ENCODE peak calls at places on chromosomes 6 and 20, in four cellular contexts. M, Q, D and W are unnamed samples.

GRCh38 chr6:110756817-110757216 is 58.5 kb downstream of the CDK19 start:
- DNase-seq in M (no peak), Q (no peak), D (no peak), W (no peak)

GRCh38 chr6:150142657-150143501 is at the start of gene PPP1R14C:
- DNase-seq in Q (no peak), D (no peak), M (no peak), W (no peak)

GRCh38 chr20:56810141-56810540 is 181.0 kb downstream of the TFAP2C start:
- DNase-seq in Q (no peak), D (no peak), M (no peak), W (no peak)

GRCh38 chr6:123338394-123338793 is 298.4 kb downstream of the TRDN start:
- DNase-seq in D (no peak), M (no peak), Q (no peak), W (no peak)

GRCh38 chr20:3980260-3981131 is 34.9 kb downstream of the RNF24 start:
- DNase-seq in M (peak), Q (no peak), D (peak), W (no peak)

GRCh38 chr6:17091122-17091521 is 10.7 kb upstream of the STMND1 start:
- DNase-seq in D (no peak), M (peak), Q (no peak), W (no peak)

GRCh38 chr6:18501313-18502013 is 114.3 kb downstream of the RNF144B start:
- DNase-seq in D (peak), M (peak), Q (no peak), W (no peak)

GRCh38 chr20:58236612-58237317 is 8.3 kb upstream of the ANKRD60 start:
- DNase-seq in M (peak), Q (peak), D (peak), W (peak)

GRCh38 chr6:127481081-127481480 is 21.9 kb upstream of the KIAA0408 start:
- DNase-seq in Q (no peak), D (no peak), M (peak), W (no peak)

GRCh38 chr6:76697585-76697984 is 625.1 kb upstream of the IMPG1 start:
- DNase-seq in M (peak), D (peak), Q (no peak), W (no peak)

GRCh38 chr20:45963059-45964011 is 8.7 kb downstream of the ZNF335 start:
- DNase-seq in D (peak), Q (no peak), M (peak), W (no peak)

GRCh38 chr20:25324412-25324811 is 66.2 kb downstream of the ABHD12 start:
- DNase-seq in Q (no peak), M (no peak), D (no peak), W (no peak)

GRCh38 chr20:19453369-19453768 is 240.9 kb downstream of the SLC24A3 start:
- DNase-seq in Q (no peak), D (no peak), M (no peak), W (no peak)

GRCh38 chr20:50298554-50299324 is 108.1 kb downstream of the CEBPB start:
- DNase-seq in Q (peak), M (no peak), D (no peak), W (no peak)

GRCh38 chr6:21846541-21847451 is 253.2 kb downstream of the SOX4 start:
- DNase-seq in Q (no peak), D (no peak), M (peak), W (no peak)

GRCh38 chr6:122128445-122128844 is 271.0 kb upstream of the HSF2 start:
- DNase-seq in D (no peak), Q (no peak), M (no peak), W (no peak)

GRCh38 chr6:134173936-134174789 is 121.7 kb upstream of the SLC2A12 start:
- DNase-seq in D (peak), Q (peak), M (peak), W (peak)

GRCh38 chr20:19867074-19867473 is 109.0 kb downstream of the RIN2 start:
- DNase-seq in D (no peak), Q (no peak), M (peak), W (no peak)

GRCh38 chr20:21048841-21049273 is 57.3 kb downstream of the LINC00237 start:
- DNase-seq in M (no peak), D (peak), Q (no peak), W (no peak)

GRCh38 chr6:56279346-56280080 is 32.1 kb upstream of the COL21A1 start:
- DNase-seq in D (peak), Q (no peak), M (no peak), W (no peak)

GRCh38 chr6:55617272-55617671 is 38.3 kb upstream of the HMGCLL1 start:
- DNase-seq in M (peak), Q (no peak), D (peak), W (no peak)

GRCh38 chr6:70343313-70343712 is 40.4 kb upstream of the COL9A1 start:
- DNase-seq in Q (no peak), D (no peak), M (no peak), W (no peak)

GRCh38 chr6:100538086-100538485 is 73.4 kb upstream of the SIM1 start:
- DNase-seq in D (no peak), M (no peak), Q (no peak), W (no peak)

GRCh38 chr20:59850018-59850641 is 83.3 kb downstream of the SYCP2 start:
- DNase-seq in D (peak), Q (no peak), M (peak), W (no peak)

GRCh38 chr6:29504961-29505360 is 17.2 kb upstream of the MAS1L start:
- DNase-seq in D (no peak), M (no peak), Q (no peak), W (no peak)

GRCh38 chr6:16681260-16681873 is 79.9 kb downstream of the ATXN1 start:
- DNase-seq in M (peak), Q (no peak), D (peak), W (no peak)

GRCh38 chr20:49690899-49691620 is 22.6 kb downstream of the B4GALT5 start:
- DNase-seq in D (peak), Q (no peak), M (peak), W (no peak)

GRCh38 chr6:148521158-148521557 is 178.5 kb downstream of the SASH1 start:
- DNase-seq in Q (no peak), M (no peak), D (no peak), W (no peak)

GRCh38 chr6:82863771-82864170 is 201.9 kb downstream of the UBE3D start:
- DNase-seq in M (no peak), Q (no peak), D (no peak), W (no peak)

GRCh38 chr6:2047855-2048254 is 197.6 kb downstream of the GMDS start:
- DNase-seq in D (no peak), M (peak), Q (no peak), W (no peak)

DNA sequence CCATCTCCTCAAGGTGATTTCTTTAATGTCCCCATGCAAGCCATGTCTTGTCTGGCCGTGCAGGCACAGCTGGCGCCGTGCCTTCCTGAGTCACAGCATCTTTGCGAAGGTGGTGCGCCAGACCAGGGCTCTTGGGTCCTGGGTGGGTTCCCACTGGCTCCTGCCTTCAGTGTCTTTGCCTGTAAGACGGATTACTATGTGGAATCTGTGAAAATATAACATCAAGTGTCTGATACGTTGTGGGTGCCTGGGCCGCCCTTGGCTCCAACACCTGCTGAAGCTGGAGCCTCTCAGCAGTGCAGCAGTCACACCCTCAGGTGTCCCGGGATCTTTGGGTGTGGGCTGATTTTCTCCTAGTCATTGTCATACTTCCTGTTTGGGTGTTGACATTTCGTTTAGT is 3.2 kb downstream of the OSBPL2 start:
- DNase-seq in D (no peak), M (no peak), Q (no peak), W (peak)
- TF ChIP-seq POLR2A in D (no peak), M (no peak), Q (no peak), W (peak)

DNA sequence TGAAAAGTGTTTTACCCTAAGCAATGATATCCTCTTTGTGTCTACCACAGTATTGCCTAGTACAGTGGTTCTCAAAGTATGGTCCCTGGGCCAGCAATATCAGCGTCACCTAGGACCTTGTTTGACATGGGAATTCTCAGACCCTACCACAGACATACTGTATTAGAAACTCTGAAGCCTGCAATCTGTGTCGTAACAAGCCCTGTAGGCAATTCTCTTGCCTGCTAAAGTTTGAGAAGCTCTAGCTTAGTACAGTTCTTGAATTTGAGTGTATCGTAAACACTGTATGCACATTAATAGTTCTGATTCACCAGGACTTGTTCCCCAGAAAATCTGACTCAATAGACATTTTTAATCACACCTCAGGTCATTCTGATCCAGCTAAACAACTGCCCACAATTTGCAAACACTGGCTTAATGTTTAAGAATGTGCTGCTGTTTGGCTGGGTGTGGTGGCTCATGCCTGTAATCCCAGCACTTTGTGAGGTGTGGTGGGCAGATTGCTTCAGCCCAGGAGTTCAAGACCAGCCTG is 414.3 kb downstream of the TFAP2A start:
- DNase-seq in D (peak), M (peak), Q (no peak), W (no peak)
- H3K27ac ChIP-seq in D (peak), M (no peak), Q (no peak), W (no peak)

GRCh38 chr6:12494161-12494560 is 204.0 kb downstream of the EDN1 start:
- DNase-seq in M (no peak), Q (no peak), D (no peak), W (no peak)

GRCh38 chr6:12490376-12490903 is 200.3 kb downstream of the EDN1 start:
- DNase-seq in M (no peak), Q (no peak), D (no peak), W (no peak)

GRCh38 chr6:12490904-12491571 is 200.9 kb downstream of the EDN1 start:
- DNase-seq in D (peak), M (peak), Q (no peak), W (no peak)

DNA sequence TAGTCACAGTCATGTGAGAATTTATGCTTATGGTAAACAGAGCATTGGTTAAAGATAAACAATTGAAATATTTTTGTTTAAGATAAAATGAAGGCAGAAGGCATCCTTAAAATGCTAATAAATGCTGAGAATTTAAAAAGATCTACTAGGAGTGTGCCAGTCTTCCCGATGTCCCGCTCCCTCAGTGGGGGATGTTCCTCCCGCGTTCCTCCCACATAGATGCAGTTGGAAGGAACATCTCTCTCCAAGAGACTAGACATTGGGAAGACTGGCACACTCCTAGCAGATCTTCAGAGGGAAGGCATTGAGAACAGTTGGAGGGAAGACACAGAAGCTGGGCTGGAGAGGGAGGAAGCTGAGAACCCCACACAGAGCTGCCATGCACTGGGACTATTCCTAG is 203.3 kb downstream of the EDN1 start:
- DNase-seq in M (no peak), D (no peak), Q (no peak), W (no peak)
- TF ChIP-seq POLR2A in M (no peak), D (no peak), Q (no peak), W (no peak)

GRCh38 chr6:111775145-111775936 is 97.9 kb downstream of the FYN start:
- DNase-seq in M (no peak), D (no peak), Q (no peak), W (no peak)
- H3K27ac ChIP-seq in M (no peak), D (no peak), Q (no peak), W (no peak)

DNA sequence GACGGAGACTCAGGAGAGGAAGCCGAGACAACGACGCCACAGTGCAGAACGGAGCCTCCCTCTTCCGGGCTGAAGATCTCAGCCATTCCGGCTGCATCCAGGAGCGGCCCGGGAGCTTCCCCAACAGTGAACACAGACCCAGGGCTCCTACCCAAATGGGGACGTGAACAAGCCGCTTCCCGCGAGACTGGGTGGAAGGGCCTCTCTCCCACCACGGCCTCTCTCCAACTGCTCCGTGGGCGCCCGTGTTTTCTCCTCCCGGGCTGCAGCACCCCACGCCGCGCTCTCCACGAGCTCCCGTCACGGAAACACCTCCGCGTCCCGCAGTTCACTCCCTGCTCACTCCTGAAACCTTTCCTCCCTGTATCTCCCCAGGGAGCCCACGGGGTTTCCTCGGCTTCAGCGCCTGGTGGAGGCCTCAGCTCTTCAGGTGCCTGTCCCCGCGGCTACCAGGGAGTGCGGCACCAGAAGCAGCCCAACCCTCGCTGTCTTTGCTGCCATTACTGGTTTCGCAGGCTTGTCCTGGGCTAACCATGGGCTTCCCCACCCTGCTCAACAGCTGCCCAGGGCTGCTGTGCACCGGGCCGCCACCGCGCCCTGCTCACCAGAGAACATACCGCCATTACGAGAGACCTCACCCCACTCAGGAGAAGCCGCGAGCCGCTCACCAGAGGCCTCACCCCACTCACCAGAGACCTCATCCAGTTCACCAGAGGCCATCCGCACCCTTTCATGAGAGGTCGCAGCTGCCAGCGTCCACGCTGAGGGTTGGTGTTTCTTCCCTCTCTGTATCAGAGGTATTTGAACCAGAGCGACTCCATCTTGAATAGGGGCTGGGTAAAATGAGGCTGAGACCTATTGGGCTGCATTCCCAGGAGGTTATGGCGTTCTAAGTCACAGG is 922.8 kb downstream of the QKI start:
- DNase-seq in M (no peak), D (no peak), Q (no peak), W (no peak)
- TF ChIP-seq POLR2A in M (no peak), D (no peak), Q (no peak), W (no peak)

GRCh38 chr6:166629628-166630027 is 2.6 kb upstream of the RPS6KA2 start:
- DNase-seq in Q (no peak), M (peak), D (no peak), W (no peak)

GRCh38 chr6:166627875-166628849 is 1.1 kb upstream of the RPS6KA2 start:
- DNase-seq in M (peak), Q (peak), D (no peak), W (peak)

GRCh38 chr6:166632731-166633130 is 5.7 kb upstream of the RPS6KA2 start:
- DNase-seq in D (no peak), M (no peak), Q (no peak), W (no peak)

GRCh38 chr6:166627039-166627874 is at the start of gene RPS6KA2:
- DNase-seq in Q (peak), M (peak), D (peak), W (peak)

DNA sequence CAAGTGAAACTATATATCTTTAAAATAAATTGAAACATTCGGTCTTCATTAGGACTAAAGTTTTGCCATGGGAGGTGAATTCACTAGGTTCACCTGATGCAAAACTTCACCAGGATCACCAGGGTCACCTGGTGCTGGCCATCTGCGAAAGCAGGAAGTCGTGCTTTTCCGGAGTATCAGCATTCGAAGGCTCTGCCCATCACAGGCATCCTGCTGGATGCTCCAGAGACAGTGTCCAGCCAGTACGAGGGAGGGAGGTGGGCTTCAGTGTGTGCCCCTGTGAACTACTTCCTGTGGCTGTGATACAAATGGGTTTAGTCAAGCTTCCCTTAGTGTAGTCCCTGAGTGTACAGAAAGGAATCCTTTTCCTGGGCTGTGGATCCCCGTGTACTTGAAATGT is 3.4 kb upstream of the RPS6KA2 start:
- DNase-seq in D (no peak), M (no peak), Q (no peak), W (no peak)
- H3K27ac ChIP-seq in D (no peak), M (no peak), Q (no peak), W (no peak)